ENCODE peak calls at places on chromosomes 11 and 22, in four cellular contexts. T is NCI-H774, W is globus pallidus, J is mucosa of gallbladder. M is an unnamed sample.

GRCh38 chr11:99383628-99384300 is 363.0 kb downstream of the CNTN5 start:
- DNase-seq in T (no peak), J (no peak), W (no peak), M (no peak)

GRCh38 chr11:102494216-102494615 is 36.3 kb downstream of the MMP7 start:
- DNase-seq in W (no peak), T (no peak), J (peak), M (no peak)

GRCh38 chr11:37525336-37525735 is 927.3 kb upstream of the RAG2 start:
- DNase-seq in J (no peak), T (no peak), W (no peak), M (no peak)

GRCh38 chr11:18463439-18463838 is 7.8 kb downstream of the LDHAL6A start:
- DNase-seq in J (no peak), T (no peak), W (no peak), M (no peak)

GRCh38 chr22:43901976-43902643 is 10.3 kb upstream of the PNPLA5 start:
- DNase-seq in W (no peak), J (no peak), T (no peak), M (no peak)

GRCh38 chr11:9092846-9093778 is 1.7 kb upstream of the SCUBE2 start:
- DNase-seq in J (no peak), T (no peak), W (no peak), M (peak)

GRCh38 chr11:44621140-44621681 is 55.7 kb downstream of the CD82 start:
- DNase-seq in W (peak), J (peak), T (peak), M (peak)

GRCh38 chr22:36816635-36817428 is at the start of gene PVALB:
- DNase-seq in T (peak), J (peak), W (no peak), M (peak)

GRCh38 chr22:37621352-37621860 is 12.8 kb downstream of the GGA1 start:
- DNase-seq in W (no peak), T (no peak), J (no peak), M (no peak)

GRCh38 chr11:65043881-65044501 is 3.0 kb downstream of the SAC3D1 start:
- DNase-seq in J (peak), W (peak), T (no peak), M (peak)

GRCh38 chr11:15837901-15838489 is 518.4 kb downstream of the SOX6 start:
- DNase-seq in T (no peak), J (no peak), W (no peak), M (no peak)

GRCh38 chr11:126416542-126417090 is 61.1 kb downstream of the ST3GAL4 start:
- DNase-seq in W (peak), J (peak), T (peak), M (peak)

GRCh38 chr11:65477271-65478029 is 21.4 kb upstream of the MALAT1 start:
- DNase-seq in T (peak), J (peak), W (peak), M (peak)

GRCh38 chr11:67463680-67464410 is 5.2 kb downstream of the TMEM134 start:
- DNase-seq in J (peak), T (no peak), W (no peak), M (peak)

GRCh38 chr11:28860898-28861297 is 752.7 kb downstream of the METTL15 start:
- DNase-seq in W (no peak), T (no peak), J (no peak), M (no peak)

GRCh38 chr22:38981005-38981658 is 1.0 kb upstream of the APOBEC3B start:
- DNase-seq in T (no peak), J (peak), W (no peak), M (no peak)

GRCh38 chr11:123451183-123451907 is 21.3 kb downstream of the GRAMD1B start:
- DNase-seq in W (no peak), J (no peak), T (no peak), M (no peak)